ENCODE peak calls at places on chromosomes 6 and 20, in eight cellular contexts. One of them, this sample, is unnamed.

GRCh38 chr6:129188795-129189194 is 305.9 kb downstream of the LAMA2 start:
- DNase-seq in Peyer's patch: no peak
- DNase-seq in uterus: no peak
- DNase-seq in HCT116: no peak
- DNase-seq in testis: no peak
- DNase-seq in vagina: no peak
- DNase-seq in tibial nerve: no peak
- DNase-seq in dorsolateral prefrontal cortex: no peak
- DNase-seq in this sample: no peak

GRCh38 chr20:44997171-44997570 is 30.9 kb downstream of the STK4 start:
- DNase-seq in Peyer's patch: no peak
- DNase-seq in uterus: no peak
- DNase-seq in HCT116: no peak
- DNase-seq in testis: no peak
- DNase-seq in vagina: no peak
- DNase-seq in tibial nerve: no peak
- DNase-seq in dorsolateral prefrontal cortex: no peak
- DNase-seq in this sample: no peak

GRCh38 chr6:42988486-42989020 is 4.2 kb downstream of the PPP2R5D start:
- DNase-seq in Peyer's patch: no peak
- DNase-seq in uterus: no peak
- DNase-seq in HCT116: no peak
- DNase-seq in testis: no peak
- DNase-seq in vagina: no peak
- DNase-seq in tibial nerve: peak
- DNase-seq in dorsolateral prefrontal cortex: no peak
- DNase-seq in this sample: no peak

GRCh38 chr6:43997342-43997677 is 129.9 kb downstream of the MRPL14 start:
- DNase-seq in Peyer's patch: peak
- DNase-seq in uterus: no peak
- DNase-seq in HCT116: no peak
- DNase-seq in testis: no peak
- DNase-seq in vagina: no peak
- DNase-seq in tibial nerve: no peak
- DNase-seq in dorsolateral prefrontal cortex: peak
- DNase-seq in this sample: no peak

GRCh38 chr6:88166493-88166900 is 350 bp upstream of the CNR1 start:
- DNase-seq in Peyer's patch: no peak
- DNase-seq in uterus: no peak
- DNase-seq in HCT116: no peak
- DNase-seq in testis: peak
- DNase-seq in vagina: no peak
- DNase-seq in tibial nerve: no peak
- DNase-seq in dorsolateral prefrontal cortex: no peak
- DNase-seq in this sample: no peak

GRCh38 chr20:51529027-51529749 is 13.3 kb downstream of the NFATC2 start:
- DNase-seq in Peyer's patch: no peak
- DNase-seq in uterus: no peak
- DNase-seq in HCT116: no peak
- DNase-seq in testis: peak
- DNase-seq in vagina: no peak
- DNase-seq in tibial nerve: no peak
- DNase-seq in dorsolateral prefrontal cortex: no peak
- DNase-seq in this sample: no peak

GRCh38 chr20:24908642-24909041 is 40.4 kb upstream of the CST7 start:
- DNase-seq in Peyer's patch: no peak
- DNase-seq in uterus: no peak
- DNase-seq in HCT116: no peak
- DNase-seq in testis: no peak
- DNase-seq in vagina: no peak
- DNase-seq in tibial nerve: peak
- DNase-seq in dorsolateral prefrontal cortex: no peak
- DNase-seq in this sample: no peak

GRCh38 chr6:83247471-83247870 is 54.3 kb downstream of the RWDD2A start:
- DNase-seq in Peyer's patch: no peak
- DNase-seq in uterus: no peak
- DNase-seq in HCT116: no peak
- DNase-seq in testis: no peak
- DNase-seq in vagina: no peak
- DNase-seq in tibial nerve: no peak
- DNase-seq in dorsolateral prefrontal cortex: no peak
- DNase-seq in this sample: no peak

GRCh38 chr6:2186516-2186915 is 58.9 kb downstream of the GMDS start:
- DNase-seq in Peyer's patch: no peak
- DNase-seq in uterus: no peak
- DNase-seq in HCT116: no peak
- DNase-seq in testis: no peak
- DNase-seq in vagina: no peak
- DNase-seq in tibial nerve: no peak
- DNase-seq in dorsolateral prefrontal cortex: no peak
- DNase-seq in this sample: no peak

GRCh38 chr6:72530152-72530551 is 91.7 kb upstream of the KCNQ5 start:
- DNase-seq in Peyer's patch: no peak
- DNase-seq in uterus: no peak
- DNase-seq in HCT116: no peak
- DNase-seq in testis: no peak
- DNase-seq in vagina: no peak
- DNase-seq in tibial nerve: no peak
- DNase-seq in dorsolateral prefrontal cortex: no peak
- DNase-seq in this sample: no peak

GRCh38 chr6:118672678-118673077 is 21.3 kb upstream of the CEP85L start:
- DNase-seq in Peyer's patch: no peak
- DNase-seq in uterus: no peak
- DNase-seq in HCT116: no peak
- DNase-seq in testis: no peak
- DNase-seq in vagina: no peak
- DNase-seq in tibial nerve: no peak
- DNase-seq in dorsolateral prefrontal cortex: no peak
- DNase-seq in this sample: no peak

GRCh38 chr6:56364482-56365313 is 117.3 kb upstream of the COL21A1 start:
- DNase-seq in Peyer's patch: no peak
- DNase-seq in uterus: no peak
- DNase-seq in HCT116: no peak
- DNase-seq in testis: no peak
- DNase-seq in vagina: no peak
- DNase-seq in tibial nerve: no peak
- DNase-seq in dorsolateral prefrontal cortex: no peak
- DNase-seq in this sample: no peak

GRCh38 chr20:22584630-22584921 is 204 bp upstream of the FOXA2 start:
- DNase-seq in Peyer's patch: peak
- DNase-seq in uterus: no peak
- DNase-seq in HCT116: no peak
- DNase-seq in testis: no peak
- DNase-seq in vagina: no peak
- DNase-seq in tibial nerve: no peak
- DNase-seq in dorsolateral prefrontal cortex: no peak
- DNase-seq in this sample: no peak

GRCh38 chr6:28553986-28554881 is 28.6 kb downstream of the GPX5 start:
- DNase-seq in Peyer's patch: no peak
- DNase-seq in uterus: no peak
- DNase-seq in HCT116: no peak
- DNase-seq in testis: peak
- DNase-seq in vagina: no peak
- DNase-seq in tibial nerve: no peak
- DNase-seq in dorsolateral prefrontal cortex: no peak
- DNase-seq in this sample: no peak

GRCh38 chr6:170480045-170480714 is 72.9 kb downstream of the PSMB1 start:
- DNase-seq in Peyer's patch: no peak
- DNase-seq in uterus: no peak
- DNase-seq in HCT116: no peak
- DNase-seq in testis: peak
- DNase-seq in vagina: no peak
- DNase-seq in tibial nerve: no peak
- DNase-seq in dorsolateral prefrontal cortex: no peak
- DNase-seq in this sample: peak

GRCh38 chr20:24763386-24764026 is 185.6 kb upstream of the CST7 start:
- DNase-seq in Peyer's patch: no peak
- DNase-seq in uterus: no peak
- DNase-seq in HCT116: no peak
- DNase-seq in testis: peak
- DNase-seq in vagina: peak
- DNase-seq in tibial nerve: no peak
- DNase-seq in dorsolateral prefrontal cortex: no peak
- DNase-seq in this sample: no peak

GRCh38 chr6:149900620-149901443 is 2.9 kb upstream of the RAET1E start:
- DNase-seq in Peyer's patch: no peak
- DNase-seq in uterus: no peak
- DNase-seq in HCT116: no peak
- DNase-seq in testis: no peak
- DNase-seq in vagina: no peak
- DNase-seq in tibial nerve: no peak
- DNase-seq in dorsolateral prefrontal cortex: no peak
- DNase-seq in this sample: no peak

GRCh38 chr6:106411034-106411433 is 50.5 kb downstream of the CRYBG1 start:
- DNase-seq in Peyer's patch: no peak
- DNase-seq in uterus: no peak
- DNase-seq in HCT116: no peak
- DNase-seq in testis: no peak
- DNase-seq in vagina: no peak
- DNase-seq in tibial nerve: no peak
- DNase-seq in dorsolateral prefrontal cortex: no peak
- DNase-seq in this sample: no peak

GRCh38 chr20:23160536-23161243 is 74.6 kb upstream of the CD93 start:
- DNase-seq in Peyer's patch: no peak
- DNase-seq in uterus: no peak
- DNase-seq in HCT116: no peak
- DNase-seq in testis: no peak
- DNase-seq in vagina: peak
- DNase-seq in tibial nerve: peak
- DNase-seq in dorsolateral prefrontal cortex: no peak
- DNase-seq in this sample: no peak

GRCh38 chr20:56431451-56431850 is 19.4 kb downstream of the CASS4 start:
- DNase-seq in Peyer's patch: no peak
- DNase-seq in uterus: no peak
- DNase-seq in HCT116: no peak
- DNase-seq in testis: no peak
- DNase-seq in vagina: no peak
- DNase-seq in tibial nerve: no peak
- DNase-seq in dorsolateral prefrontal cortex: no peak
- DNase-seq in this sample: no peak
- H3K27ac ChIP-seq in Peyer's patch: no peak
- H3K27ac ChIP-seq in uterus: no peak
- H3K27ac ChIP-seq in HCT116: no peak
- H3K27ac ChIP-seq in testis: no peak
- H3K27ac ChIP-seq in vagina: no peak
- H3K27ac ChIP-seq in tibial nerve: no peak
- H3K27ac ChIP-seq in dorsolateral prefrontal cortex: no peak
- H3K27ac ChIP-seq in this sample: no peak

GRCh38 chr20:52789716-52790115 is 182.4 kb upstream of the TSHZ2 start:
- DNase-seq in Peyer's patch: no peak
- DNase-seq in uterus: no peak
- DNase-seq in HCT116: no peak
- DNase-seq in testis: no peak
- DNase-seq in vagina: no peak
- DNase-seq in tibial nerve: no peak
- DNase-seq in dorsolateral prefrontal cortex: no peak
- DNase-seq in this sample: no peak

GRCh38 chr20:52779125-52779524 is 193.0 kb upstream of the TSHZ2 start:
- DNase-seq in Peyer's patch: no peak
- DNase-seq in uterus: no peak
- DNase-seq in HCT116: no peak
- DNase-seq in testis: no peak
- DNase-seq in vagina: no peak
- DNase-seq in tibial nerve: no peak
- DNase-seq in dorsolateral prefrontal cortex: no peak
- DNase-seq in this sample: no peak

GRCh38 chr20:52785678-52786077 is 186.5 kb upstream of the TSHZ2 start:
- DNase-seq in Peyer's patch: no peak
- DNase-seq in uterus: no peak
- DNase-seq in HCT116: no peak
- DNase-seq in testis: no peak
- DNase-seq in vagina: no peak
- DNase-seq in tibial nerve: no peak
- DNase-seq in dorsolateral prefrontal cortex: no peak
- DNase-seq in this sample: no peak

DNA sequence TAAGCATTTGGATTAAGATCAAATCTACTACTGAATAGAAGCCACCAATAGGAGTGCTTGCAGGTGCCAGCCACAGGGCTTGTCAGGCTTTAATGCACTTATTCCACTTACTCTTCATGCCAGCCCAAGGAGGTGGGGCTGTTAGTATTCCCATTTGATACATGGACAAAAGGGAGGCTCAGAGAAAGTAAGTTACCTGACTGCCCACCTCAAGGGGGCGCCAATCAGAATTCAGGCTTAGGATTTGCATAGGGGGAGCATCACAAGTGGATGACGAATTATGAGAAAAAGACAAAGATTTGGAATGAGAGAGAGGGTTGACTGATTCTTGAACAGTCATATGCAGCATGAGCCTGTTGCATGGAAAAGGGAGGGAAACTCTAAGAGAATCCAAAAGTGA is 188.4 kb upstream of the TSHZ2 start:
- DNase-seq in Peyer's patch: no peak
- DNase-seq in uterus: no peak
- DNase-seq in HCT116: no peak
- DNase-seq in testis: no peak
- DNase-seq in vagina: no peak
- DNase-seq in tibial nerve: no peak
- DNase-seq in dorsolateral prefrontal cortex: no peak
- DNase-seq in this sample: no peak
- TF ChIP-seq CTCF in Peyer's patch: no peak
- TF ChIP-seq CTCF in uterus: no peak
- TF ChIP-seq CTCF in HCT116: peak
- TF ChIP-seq CTCF in testis: peak
- TF ChIP-seq CTCF in vagina: no peak
- TF ChIP-seq CTCF in tibial nerve: no peak
- TF ChIP-seq CTCF in dorsolateral prefrontal cortex: no peak
- TF ChIP-seq CTCF in this sample: peak

GRCh38 chr6:45477785-45478184 is 100.1 kb upstream of the SUPT3H start:
- DNase-seq in Peyer's patch: no peak
- DNase-seq in uterus: no peak
- DNase-seq in HCT116: no peak
- DNase-seq in testis: no peak
- DNase-seq in vagina: no peak
- DNase-seq in tibial nerve: no peak
- DNase-seq in dorsolateral prefrontal cortex: peak
- DNase-seq in this sample: no peak
- H3K27ac ChIP-seq in Peyer's patch: no peak
- H3K27ac ChIP-seq in uterus: no peak
- H3K27ac ChIP-seq in HCT116: no peak
- H3K27ac ChIP-seq in testis: no peak
- H3K27ac ChIP-seq in vagina: no peak
- H3K27ac ChIP-seq in tibial nerve: no peak
- H3K27ac ChIP-seq in dorsolateral prefrontal cortex: no peak
- H3K27ac ChIP-seq in this sample: no peak

GRCh38 chr6:21331221-21331620 is 262.3 kb upstream of the SOX4 start:
- DNase-seq in Peyer's patch: no peak
- DNase-seq in uterus: peak
- DNase-seq in HCT116: no peak
- DNase-seq in testis: peak
- DNase-seq in vagina: no peak
- DNase-seq in tibial nerve: peak
- DNase-seq in dorsolateral prefrontal cortex: no peak
- DNase-seq in this sample: peak
- TF ChIP-seq CTCF in Peyer's patch: no peak
- TF ChIP-seq CTCF in uterus: no peak
- TF ChIP-seq CTCF in HCT116: no peak
- TF ChIP-seq CTCF in testis: no peak
- TF ChIP-seq CTCF in vagina: no peak
- TF ChIP-seq CTCF in tibial nerve: no peak
- TF ChIP-seq CTCF in dorsolateral prefrontal cortex: no peak
- TF ChIP-seq CTCF in this sample: no peak